ENCODE peak calls at places on chromosomes 4 and X, in eight cellular contexts. D, B, K, J, R, I, T and E are unnamed samples.

GRCh38 chrX:41421071-41421729 is 25.9 kb upstream of the NYX start:
- DNase-seq in T (no peak), J (no peak), I (no peak), D (no peak), K (no peak), B (no peak), R (no peak), E (no peak)

GRCh38 chr4:113080624-113081023 is 31.2 kb downstream of the ANK2 start:
- DNase-seq in D (no peak), J (no peak), I (no peak), K (no peak), T (no peak), R (no peak), B (no peak), E (no peak)

GRCh38 chrX:135595543-135595942 is 75.1 kb downstream of the INTS6L start:
- DNase-seq in K (no peak), R (no peak), J (no peak), T (no peak), I (no peak), B (no peak), D (no peak), E (no peak)

GRCh38 chr4:184267673-184268573 is 50.2 kb upstream of the ENPP6 start:
- DNase-seq in T (peak; percentile 96), B (no peak), D (peak; percentile 74), R (peak; percentile 61), J (peak; percentile 89), I (peak; percentile 89), K (peak; percentile 79), E (peak; percentile 70)

GRCh38 chr4:22720091-22720490 is 27.4 kb downstream of the GBA3 start:
- DNase-seq in T (no peak), J (peak; percentile 30), I (no peak), B (no peak), D (no peak), R (no peak), K (no peak), E (no peak)

GRCh38 chrX:40245411-40246140 is 147.8 kb upstream of the BCOR start:
- DNase-seq in D (no peak), J (peak; percentile 13), B (peak; percentile 16), T (peak; percentile 2), I (no peak), R (no peak), K (no peak), E (no peak)

GRCh38 chrX:115564243-115564642 is 3.3 kb downstream of the PLS3 start:
- DNase-seq in T (no peak), R (no peak), K (no peak), D (no peak), J (no peak), B (no peak), I (no peak), E (peak; percentile 18)

GRCh38 chr4:87046111-87046510 is 111.3 kb downstream of the AFF1 start:
- DNase-seq in I (no peak), R (no peak), K (no peak), J (no peak), D (no peak), T (peak; percentile 67), B (no peak), E (no peak)

GRCh38 chr4:112807083-112807482 is 170.1 kb downstream of the LARP7 start:
- DNase-seq in I (no peak), J (no peak), T (no peak), K (no peak), D (no peak), B (no peak), R (no peak), E (no peak)

GRCh38 chr4:147034372-147034771 is 88.7 kb upstream of the TTC29 start:
- DNase-seq in B (no peak), T (no peak), K (no peak), J (no peak), R (no peak), D (no peak), I (no peak), E (no peak)

GRCh38 chrX:23389196-23389792 is 54.6 kb downstream of the PTCHD1 start:
- DNase-seq in I (no peak), K (no peak), J (no peak), B (no peak), D (no peak), T (no peak), R (no peak), E (no peak)

GRCh38 chrX:72126048-72126415 is 5.7 kb downstream of the RTL5 start:
- DNase-seq in J (no peak), R (no peak), D (no peak), I (no peak), K (no peak), B (no peak), T (no peak), E (peak; percentile 45)

GRCh38 chrX:77966361-77966760 is 3.1 kb downstream of the PGAM4 start:
- DNase-seq in K (no peak), R (no peak), J (no peak), I (no peak), D (no peak), T (no peak), B (no peak), E (no peak)

GRCh38 chrX:24759786-24760185 is 66.1 kb downstream of the POLA1 start:
- DNase-seq in J (no peak), K (no peak), R (no peak), D (no peak), I (no peak), T (no peak), B (no peak), E (no peak)

GRCh38 chr4:186936496-186937375 is 213.1 kb upstream of the FAT1 start:
- DNase-seq in J (peak; percentile 63), T (peak; percentile 46), B (no peak), I (no peak), R (no peak), K (no peak), D (no peak), E (peak; percentile 24)

GRCh38 chr4:87949961-87950360 is 25.6 kb upstream of the SPP1 start:
- DNase-seq in K (no peak), R (no peak), D (no peak), B (no peak), I (no peak), J (peak; percentile 65), T (no peak), E (peak; percentile 84)